ENCODE peak calls at places on chromosomes 5 and 9, in six cellular contexts. V is NCI-H2227 treated with DMSO at 0.1 percent for 48 hours; H is HuH-7; X is naive thymus-derived CD8-positive, alpha-beta T cell; Y is NCI-H2081; N is Caki2. M is an unnamed sample.

GRCh38 chr9:126448136-126448535 is 121.5 kb downstream of the MVB12B start:
- DNase-seq in X (no peak), N (no peak), V (no peak), Y (no peak), H (no peak), M (no peak)

GRCh38 chr9:137759649-137760321 is 117.8 kb upstream of the CACNA1B start:
- DNase-seq in X (no peak), H (no peak), Y (no peak), N (no peak), V (peak; percentile 11), M (no peak)

GRCh38 chr5:158431369-158432029 is 572.6 kb upstream of the CLINT1 start:
- DNase-seq in V (no peak), Y (no peak), N (no peak), H (no peak), X (no peak), M (no peak)

GRCh38 chr9:83056911-83057310 is 6.0 kb downstream of the RASEF start:
- DNase-seq in V (no peak), X (no peak), N (no peak), Y (no peak), H (no peak), M (no peak)

GRCh38 chr5:9851458-9851857 is 221.3 kb upstream of the TAS2R1 start:
- DNase-seq in Y (no peak), X (no peak), V (no peak), N (no peak), H (no peak), M (no peak)

GRCh38 chr9:135273077-135273476 is 185.6 kb downstream of the OLFM1 start:
- DNase-seq in N (no peak), X (no peak), Y (no peak), H (no peak), V (no peak), M (no peak)

GRCh38 chr5:37710965-37711364 is 128.9 kb downstream of the GDNF start:
- DNase-seq in H (no peak), X (no peak), Y (no peak), V (no peak), N (no peak), M (no peak)

GRCh38 chr9:127731938-127732337 is 3.2 kb downstream of the TOR2A start:
- DNase-seq in V (no peak), N (no peak), H (no peak), Y (no peak), X (no peak), M (no peak)